ENCODE peak calls at places on chromosomes 5 and 9, in nine cellular contexts. G is heart left ventricle, N is left lung, C is GM12878, P is HCT116, R is mucosa of descending colon, D is BE2C, M is IMR-90, J is Peyer's patch. Q is an unnamed sample.

GRCh38 chr9:32571969-32572899 is 725 bp downstream of the NDUFB6 start:
- DNase-seq in R (peak; percentile 86), D (peak; percentile 77), G (peak; percentile 79), C (peak; percentile 59), J (peak; percentile 52), P (peak; percentile 67), M (peak; percentile 82), N (no peak), Q (peak; percentile 80)

GRCh38 chr9:125549465-125550215 is 157.4 kb downstream of the MAPKAP1 start:
- DNase-seq in C (no peak), P (no peak), J (no peak), N (no peak), M (no peak), D (no peak), G (peak; percentile 66), R (no peak), Q (peak; percentile 38)

GRCh38 chr5:14066326-14066725 is 76.8 kb upstream of the TRIO start:
- DNase-seq in D (no peak), J (no peak), N (no peak), C (no peak), R (no peak), M (no peak), G (no peak), P (no peak), Q (no peak)

GRCh38 chr9:89814340-89815040 is 209.7 kb downstream of the GADD45G start:
- DNase-seq in G (no peak), P (no peak), D (peak; percentile 54), J (no peak), M (peak; percentile 3), R (no peak), C (no peak), N (no peak), Q (no peak)

GRCh38 chr9:130343445-130343918 is 77.9 kb downstream of the HMCN2 start:
- DNase-seq in J (no peak), M (no peak), P (no peak), R (peak; percentile 42), C (no peak), G (peak; percentile 37), D (peak; percentile 65), N (peak; percentile 64), Q (no peak)

GRCh38 chr9:121222524-121223171 is 21.0 kb upstream of the RAB14 start:
- DNase-seq in D (peak; percentile 51), J (no peak), C (no peak), M (peak; percentile 61), P (peak; percentile 54), R (no peak), N (no peak), G (no peak), Q (no peak)

GRCh38 chr5:33275921-33276705 is 164.7 kb upstream of the TARS1 start:
- DNase-seq in M (peak; percentile 3), N (no peak), P (no peak), G (no peak), C (no peak), R (no peak), D (no peak), J (no peak), Q (no peak)

GRCh38 chr5:122996102-122996501 is 40.4 kb downstream of the PPIC start:
- DNase-seq in P (no peak), J (no peak), D (no peak), G (no peak), R (no peak), N (no peak), C (no peak), M (no peak), Q (no peak)

GRCh38 chr9:136654820-136655219 is 7.9 kb upstream of the EGFL7 start:
- DNase-seq in D (no peak), G (no peak), P (no peak), M (no peak), J (no peak), R (no peak), N (peak; percentile 62), C (no peak), Q (no peak)

GRCh38 chr5:34042302-34042701 is 711 bp downstream of the C1QTNF3 start:
- DNase-seq in G (peak; percentile 57), D (no peak), M (no peak), J (no peak), C (no peak), R (no peak), N (peak; percentile 78), P (no peak), Q (no peak)

GRCh38 chr9:107251756-107252322 is 31.2 kb upstream of the RAD23B start:
- DNase-seq in G (peak; percentile 51), P (no peak), R (no peak), M (peak; percentile 95), J (no peak), D (peak; percentile 20), C (no peak), N (no peak), Q (no peak)

GRCh38 chr5:113608113-113608551 is 94.6 kb downstream of the YTHDC2 start:
- DNase-seq in J (no peak), N (no peak), G (no peak), P (no peak), M (peak; percentile 43), D (no peak), R (no peak), C (no peak), Q (no peak)

GRCh38 chr5:6780802-6781391 is 67.7 kb downstream of the TENT4A start:
- DNase-seq in M (no peak), P (peak; percentile 38), C (no peak), D (peak; percentile 63), J (no peak), R (peak; percentile 22), N (no peak), G (no peak), Q (no peak)

GRCh38 chr9:128245293-128246151 is 30.3 kb downstream of the GOLGA2 start:
- DNase-seq in G (peak; percentile 74), J (no peak), D (peak; percentile 73), M (peak; percentile 81), N (no peak), R (no peak), C (no peak), P (no peak), Q (peak; percentile 30)

GRCh38 chr5:109907751-109908150 is 218.0 kb downstream of the MAN2A1 start:
- DNase-seq in R (no peak), C (no peak), M (peak; percentile 13), P (no peak), N (no peak), D (no peak), J (no peak), G (no peak), Q (no peak)

GRCh38 chr5:35476046-35476445 is 141.6 kb upstream of the SPEF2 start:
- DNase-seq in N (no peak), D (no peak), M (no peak), R (no peak), J (no peak), C (no peak), P (no peak), G (no peak), Q (no peak)

GRCh38 chr5:14531668-14532067 is 49.9 kb upstream of the OTULINL start:
- DNase-seq in P (no peak), J (no peak), R (no peak), G (no peak), C (no peak), N (no peak), D (no peak), M (no peak), Q (no peak)

GRCh38 chr9:3920586-3921582 is 379.0 kb downstream of the GLIS3 start:
- DNase-seq in M (peak; percentile 15), R (no peak), J (no peak), D (no peak), P (no peak), C (no peak), N (no peak), G (no peak), Q (no peak)

GRCh38 chr5:98769256-98770157 is 4.0 kb upstream of the RGMB start:
- DNase-seq in J (peak; percentile 68), D (peak; percentile 85), M (peak; percentile 92), R (peak; percentile 88), G (peak; percentile 60), N (peak; percentile 76), C (no peak), P (no peak), Q (peak; percentile 68)
- TF ChIP-seq CTCF in J (no peak), D (peak; percentile 1), M (peak; percentile 18), R (no peak), G (peak; percentile 25), N (peak; percentile 7), C (no peak), P (no peak), Q (peak; percentile 40)

GRCh38 chr5:172707285-172708182 is 63.5 kb downstream of the DUSP1 start:
- DNase-seq in D (peak; percentile 83), G (no peak), R (no peak), J (peak; percentile 53), C (no peak), P (no peak), M (peak; percentile 76), N (no peak), Q (no peak)
- H3K4me3 ChIP-seq in D (peak overlapping the region; percentile 28), G (no peak overlapping the region), R (no peak overlapping the region), J (no peak overlapping the region), C (no peak overlapping the region), P (no peak overlapping the region), M (no peak overlapping the region), N (no peak overlapping the region), Q (no peak overlapping the region)

GRCh38 chr5:17123010-17123409 is 94.4 kb upstream of the BASP1 start:
- DNase-seq in C (no peak), R (no peak), G (no peak), P (no peak), M (no peak), D (no peak), N (no peak), J (no peak), Q (no peak)
- H3K4me1 ChIP-seq in C (no peaks in the 10 kb centered on the region), R (no peaks in the 10 kb centered on the region), G (peaks cover 3% of the 10 kb centered on the region), P (peaks cover 21% of the 10 kb centered on the region), M (peaks cover 13% of the 10 kb centered on the region), D (no peaks in the 10 kb centered on the region), N (peaks cover 21% of the 10 kb centered on the region), J (no peaks in the 10 kb centered on the region), Q (no peaks in the 10 kb centered on the region)

DNA sequence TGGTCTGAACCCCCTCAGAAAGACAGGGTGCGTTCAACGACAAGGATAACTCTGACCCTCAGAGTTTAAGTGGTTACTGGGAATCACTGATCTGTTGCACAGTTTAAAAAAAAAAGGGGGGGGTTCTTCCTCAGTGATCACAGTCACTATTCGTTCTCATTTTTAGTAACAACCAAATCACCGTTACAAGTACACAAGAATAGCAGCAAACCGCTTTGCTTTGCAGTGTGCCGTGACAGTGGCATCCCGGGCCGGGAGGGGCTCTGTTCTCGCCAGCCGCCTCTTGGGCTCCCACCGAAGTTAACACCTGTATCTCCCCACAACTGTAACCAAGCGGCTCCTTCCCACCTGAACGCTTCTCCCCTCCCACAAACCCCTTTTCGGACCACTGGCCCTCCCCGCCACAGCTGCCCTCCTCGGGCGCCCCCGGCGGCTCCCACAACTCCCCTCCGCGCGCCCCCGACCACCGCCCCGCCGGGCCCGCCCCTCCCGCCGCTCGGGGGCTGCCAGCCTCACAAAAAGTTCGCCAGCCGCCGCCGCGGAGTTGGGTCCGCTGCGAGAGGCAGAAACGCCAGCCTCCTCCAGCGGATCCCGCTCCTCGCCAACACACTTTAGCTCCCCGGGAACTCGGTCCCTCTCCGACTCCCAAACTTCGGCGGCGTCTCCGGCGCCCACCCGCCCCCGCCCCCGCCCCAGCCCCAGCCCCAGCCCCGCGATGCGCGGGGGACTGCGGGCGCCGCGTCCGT is 1.2 kb downstream of the SSBP2 start:
- DNase-seq in C (peak; percentile 69), P (no peak), R (peak; percentile 38), G (peak; percentile 43), M (peak; percentile 17), D (peak; percentile 55), N (peak; percentile 84), J (peak; percentile 62), Q (peak; percentile 38)
- TF ChIP-seq CTCF in C (no peak), P (no peak), R (no peak), G (no peak), M (no peak), D (no peak), N (no peak), J (no peak), Q (no peak)

Q was measured in colonic mucosa.